ENCODE peak calls at places on chromosome 19, in nine cellular contexts. One of them, this sample, is unnamed.

GRCh38 chr19:6777434-6777833 is 4.9 kb downstream of the VAV1 start:
- DNase-seq in activated T-cell treated with anti-CD3 and anti-CD28 coated beads, Interleukin-2, amount 50 U/mL, for 72 hours: no peak
- DNase-seq in omental fat pad: no peak
- DNase-seq in NCI-H510A: no peak
- DNase-seq in retina: no peak
- DNase-seq in NCI-H774: no peak
- DNase-seq in glutamatergic neuron: no peak
- DNase-seq in stimulated activated CD8-positive, alpha-beta memory T cell treated with anti-CD3 and anti-CD28 coated beads, Interleukin-12 subunit alpha, Interleukin-12 subunit beta, amount 100 ng/mL, for 4 hours: no peak
- DNase-seq in stimulated activated CD4-positive, alpha-beta T cell treated with anti-CD3 and anti-CD28 coated beads, TNF-alpha, amount 100 ng/mL, for 48 hours: no peak
- DNase-seq in this sample: no peak

GRCh38 chr19:50851620-50852019 is 3.1 kb upstream of the KLK3 start:
- DNase-seq in activated T-cell treated with anti-CD3 and anti-CD28 coated beads, Interleukin-2, amount 50 U/mL, for 72 hours: no peak
- DNase-seq in omental fat pad: no peak
- DNase-seq in NCI-H510A: no peak
- DNase-seq in retina: no peak
- DNase-seq in NCI-H774: peak
- DNase-seq in glutamatergic neuron: no peak
- DNase-seq in stimulated activated CD8-positive, alpha-beta memory T cell treated with anti-CD3 and anti-CD28 coated beads, Interleukin-12 subunit alpha, Interleukin-12 subunit beta, amount 100 ng/mL, for 4 hours: no peak
- DNase-seq in stimulated activated CD4-positive, alpha-beta T cell treated with anti-CD3 and anti-CD28 coated beads, TNF-alpha, amount 100 ng/mL, for 48 hours: no peak
- DNase-seq in this sample: no peak

GRCh38 chr19:54670576-54671347 is 8.0 kb downstream of the LILRB4 start:
- DNase-seq in activated T-cell treated with anti-CD3 and anti-CD28 coated beads, Interleukin-2, amount 50 U/mL, for 72 hours: no peak
- DNase-seq in omental fat pad: no peak
- DNase-seq in NCI-H510A: no peak
- DNase-seq in retina: no peak
- DNase-seq in NCI-H774: no peak
- DNase-seq in glutamatergic neuron: no peak
- DNase-seq in stimulated activated CD8-positive, alpha-beta memory T cell treated with anti-CD3 and anti-CD28 coated beads, Interleukin-12 subunit alpha, Interleukin-12 subunit beta, amount 100 ng/mL, for 4 hours: no peak
- DNase-seq in stimulated activated CD4-positive, alpha-beta T cell treated with anti-CD3 and anti-CD28 coated beads, TNF-alpha, amount 100 ng/mL, for 48 hours: no peak
- DNase-seq in this sample: no peak

GRCh38 chr19:42282810-42283247 is 13.8 kb downstream of the CIC start:
- DNase-seq in activated T-cell treated with anti-CD3 and anti-CD28 coated beads, Interleukin-2, amount 50 U/mL, for 72 hours: no peak
- DNase-seq in omental fat pad: no peak
- DNase-seq in NCI-H510A: no peak
- DNase-seq in retina: no peak
- DNase-seq in NCI-H774: no peak
- DNase-seq in glutamatergic neuron: no peak
- DNase-seq in stimulated activated CD8-positive, alpha-beta memory T cell treated with anti-CD3 and anti-CD28 coated beads, Interleukin-12 subunit alpha, Interleukin-12 subunit beta, amount 100 ng/mL, for 4 hours: no peak
- DNase-seq in stimulated activated CD4-positive, alpha-beta T cell treated with anti-CD3 and anti-CD28 coated beads, TNF-alpha, amount 100 ng/mL, for 48 hours: no peak
- DNase-seq in this sample: no peak

GRCh38 chr19:13007292-13008045 is 12.2 kb downstream of the NFIX start:
- DNase-seq in activated T-cell treated with anti-CD3 and anti-CD28 coated beads, Interleukin-2, amount 50 U/mL, for 72 hours: no peak
- DNase-seq in omental fat pad: no peak
- DNase-seq in NCI-H510A: no peak
- DNase-seq in retina: no peak
- DNase-seq in NCI-H774: no peak
- DNase-seq in glutamatergic neuron: no peak
- DNase-seq in stimulated activated CD8-positive, alpha-beta memory T cell treated with anti-CD3 and anti-CD28 coated beads, Interleukin-12 subunit alpha, Interleukin-12 subunit beta, amount 100 ng/mL, for 4 hours: no peak
- DNase-seq in stimulated activated CD4-positive, alpha-beta T cell treated with anti-CD3 and anti-CD28 coated beads, TNF-alpha, amount 100 ng/mL, for 48 hours: no peak
- DNase-seq in this sample: no peak

GRCh38 chr19:53308339-53308811 is 25.2 kb upstream of the ZNF845 start:
- DNase-seq in activated T-cell treated with anti-CD3 and anti-CD28 coated beads, Interleukin-2, amount 50 U/mL, for 72 hours: no peak
- DNase-seq in omental fat pad: no peak
- DNase-seq in NCI-H510A: no peak
- DNase-seq in retina: peak
- DNase-seq in NCI-H774: peak
- DNase-seq in glutamatergic neuron: peak
- DNase-seq in stimulated activated CD8-positive, alpha-beta memory T cell treated with anti-CD3 and anti-CD28 coated beads, Interleukin-12 subunit alpha, Interleukin-12 subunit beta, amount 100 ng/mL, for 4 hours: no peak
- DNase-seq in stimulated activated CD4-positive, alpha-beta T cell treated with anti-CD3 and anti-CD28 coated beads, TNF-alpha, amount 100 ng/mL, for 48 hours: no peak
- DNase-seq in this sample: no peak

GRCh38 chr19:3304871-3305423 is 61.4 kb upstream of the NFIC start:
- DNase-seq in activated T-cell treated with anti-CD3 and anti-CD28 coated beads, Interleukin-2, amount 50 U/mL, for 72 hours: peak
- DNase-seq in omental fat pad: peak
- DNase-seq in NCI-H510A: no peak
- DNase-seq in retina: peak
- DNase-seq in NCI-H774: peak
- DNase-seq in glutamatergic neuron: peak
- DNase-seq in stimulated activated CD8-positive, alpha-beta memory T cell treated with anti-CD3 and anti-CD28 coated beads, Interleukin-12 subunit alpha, Interleukin-12 subunit beta, amount 100 ng/mL, for 4 hours: peak
- DNase-seq in stimulated activated CD4-positive, alpha-beta T cell treated with anti-CD3 and anti-CD28 coated beads, TNF-alpha, amount 100 ng/mL, for 48 hours: peak
- DNase-seq in this sample: no peak

GRCh38 chr19:2552859-2553258 is 76.9 kb downstream of the GADD45B start:
- DNase-seq in activated T-cell treated with anti-CD3 and anti-CD28 coated beads, Interleukin-2, amount 50 U/mL, for 72 hours: peak
- DNase-seq in omental fat pad: no peak
- DNase-seq in NCI-H510A: no peak
- DNase-seq in retina: no peak
- DNase-seq in NCI-H774: no peak
- DNase-seq in glutamatergic neuron: no peak
- DNase-seq in stimulated activated CD8-positive, alpha-beta memory T cell treated with anti-CD3 and anti-CD28 coated beads, Interleukin-12 subunit alpha, Interleukin-12 subunit beta, amount 100 ng/mL, for 4 hours: no peak
- DNase-seq in stimulated activated CD4-positive, alpha-beta T cell treated with anti-CD3 and anti-CD28 coated beads, TNF-alpha, amount 100 ng/mL, for 48 hours: peak
- DNase-seq in this sample: peak

GRCh38 chr19:18006895-18007604 is 920 bp upstream of the ARRDC2 start:
- DNase-seq in activated T-cell treated with anti-CD3 and anti-CD28 coated beads, Interleukin-2, amount 50 U/mL, for 72 hours: peak
- DNase-seq in omental fat pad: peak
- DNase-seq in NCI-H510A: no peak
- DNase-seq in retina: peak
- DNase-seq in NCI-H774: peak
- DNase-seq in glutamatergic neuron: peak
- DNase-seq in stimulated activated CD8-positive, alpha-beta memory T cell treated with anti-CD3 and anti-CD28 coated beads, Interleukin-12 subunit alpha, Interleukin-12 subunit beta, amount 100 ng/mL, for 4 hours: peak
- DNase-seq in stimulated activated CD4-positive, alpha-beta T cell treated with anti-CD3 and anti-CD28 coated beads, TNF-alpha, amount 100 ng/mL, for 48 hours: peak
- DNase-seq in this sample: peak

GRCh38 chr19:45999653-46000121 is 4.4 kb downstream of the CCDC61 start:
- DNase-seq in activated T-cell treated with anti-CD3 and anti-CD28 coated beads, Interleukin-2, amount 50 U/mL, for 72 hours: no peak
- DNase-seq in omental fat pad: no peak
- DNase-seq in NCI-H510A: peak
- DNase-seq in retina: peak
- DNase-seq in NCI-H774: peak
- DNase-seq in glutamatergic neuron: peak
- DNase-seq in stimulated activated CD8-positive, alpha-beta memory T cell treated with anti-CD3 and anti-CD28 coated beads, Interleukin-12 subunit alpha, Interleukin-12 subunit beta, amount 100 ng/mL, for 4 hours: no peak
- DNase-seq in stimulated activated CD4-positive, alpha-beta T cell treated with anti-CD3 and anti-CD28 coated beads, TNF-alpha, amount 100 ng/mL, for 48 hours: no peak
- DNase-seq in this sample: peak

GRCh38 chr19:3108775-3109174 is 14.6 kb downstream of the GNA11 start:
- DNase-seq in activated T-cell treated with anti-CD3 and anti-CD28 coated beads, Interleukin-2, amount 50 U/mL, for 72 hours: peak
- DNase-seq in omental fat pad: peak
- DNase-seq in NCI-H510A: no peak
- DNase-seq in retina: peak
- DNase-seq in NCI-H774: peak
- DNase-seq in glutamatergic neuron: peak
- DNase-seq in stimulated activated CD8-positive, alpha-beta memory T cell treated with anti-CD3 and anti-CD28 coated beads, Interleukin-12 subunit alpha, Interleukin-12 subunit beta, amount 100 ng/mL, for 4 hours: peak
- DNase-seq in stimulated activated CD4-positive, alpha-beta T cell treated with anti-CD3 and anti-CD28 coated beads, TNF-alpha, amount 100 ng/mL, for 48 hours: peak
- DNase-seq in this sample: no peak

GRCh38 chr19:47801270-47801669 is 3.1 kb downstream of the TPRX1 start:
- DNase-seq in activated T-cell treated with anti-CD3 and anti-CD28 coated beads, Interleukin-2, amount 50 U/mL, for 72 hours: no peak
- DNase-seq in omental fat pad: no peak
- DNase-seq in NCI-H510A: no peak
- DNase-seq in retina: no peak
- DNase-seq in NCI-H774: no peak
- DNase-seq in glutamatergic neuron: no peak
- DNase-seq in stimulated activated CD8-positive, alpha-beta memory T cell treated with anti-CD3 and anti-CD28 coated beads, Interleukin-12 subunit alpha, Interleukin-12 subunit beta, amount 100 ng/mL, for 4 hours: no peak
- DNase-seq in stimulated activated CD4-positive, alpha-beta T cell treated with anti-CD3 and anti-CD28 coated beads, TNF-alpha, amount 100 ng/mL, for 48 hours: no peak
- DNase-seq in this sample: no peak

GRCh38 chr19:45973564-45974338 is at the start of gene NOVA2:
- DNase-seq in activated T-cell treated with anti-CD3 and anti-CD28 coated beads, Interleukin-2, amount 50 U/mL, for 72 hours: peak
- DNase-seq in omental fat pad: no peak
- DNase-seq in NCI-H510A: peak
- DNase-seq in retina: peak
- DNase-seq in NCI-H774: peak
- DNase-seq in glutamatergic neuron: peak
- DNase-seq in stimulated activated CD8-positive, alpha-beta memory T cell treated with anti-CD3 and anti-CD28 coated beads, Interleukin-12 subunit alpha, Interleukin-12 subunit beta, amount 100 ng/mL, for 4 hours: no peak
- DNase-seq in stimulated activated CD4-positive, alpha-beta T cell treated with anti-CD3 and anti-CD28 coated beads, TNF-alpha, amount 100 ng/mL, for 48 hours: peak
- DNase-seq in this sample: no peak

GRCh38 chr19:13613447-13613846 is 107.2 kb upstream of the CACNA1A start:
- DNase-seq in activated T-cell treated with anti-CD3 and anti-CD28 coated beads, Interleukin-2, amount 50 U/mL, for 72 hours: no peak
- DNase-seq in omental fat pad: no peak
- DNase-seq in NCI-H510A: peak
- DNase-seq in retina: no peak
- DNase-seq in NCI-H774: peak
- DNase-seq in glutamatergic neuron: no peak
- DNase-seq in stimulated activated CD8-positive, alpha-beta memory T cell treated with anti-CD3 and anti-CD28 coated beads, Interleukin-12 subunit alpha, Interleukin-12 subunit beta, amount 100 ng/mL, for 4 hours: no peak
- DNase-seq in stimulated activated CD4-positive, alpha-beta T cell treated with anti-CD3 and anti-CD28 coated beads, TNF-alpha, amount 100 ng/mL, for 48 hours: no peak
- DNase-seq in this sample: no peak